ENCODE peak calls at places on chromosomes 4 and X, in four cellular contexts. Y is left lung, G is transverse colon, E is chondrocyte. L is an unnamed sample.

GRCh38 chr4:76198411-76199237 is 15.0 kb downstream of the SCARB2 start:
- DNase-seq in Y (peak), G (peak), E (no peak), L (peak)

GRCh38 chrX:111131572-111131971 is 35.6 kb downstream of the PAK3 start:
- DNase-seq in Y (no peak), G (no peak), E (no peak), L (no peak)

GRCh38 chrX:32010948-32011347 is 939.1 kb upstream of the FTHL17 start:
- DNase-seq in Y (no peak), G (no peak), E (no peak), L (no peak)

GRCh38 chr4:42713371-42713770 is 56.5 kb upstream of the ATP8A1 start:
- DNase-seq in Y (no peak), G (no peak), E (no peak), L (no peak)

GRCh38 chr4:24949970-24950369 is 37.1 kb upstream of the CCDC149 start:
- DNase-seq in Y (no peak), G (no peak), E (no peak), L (no peak)

GRCh38 chr4:46277165-46277951 is 112.6 kb downstream of the GABRA2 start:
- DNase-seq in Y (no peak), G (no peak), E (no peak), L (no peak)

GRCh38 chrX:66504481-66504880 is 134.4 kb downstream of the EDA2R start:
- DNase-seq in Y (no peak), G (no peak), E (no peak), L (no peak)

GRCh38 chrX:53445977-53446376 is 11.8 kb upstream of the HSD17B10 start:
- DNase-seq in Y (peak), G (peak), E (no peak), L (peak)

GRCh38 chr4:119942806-119943205 is 123.8 kb downstream of the MAD2L1 start:
- DNase-seq in Y (no peak), G (no peak), E (no peak), L (no peak)

GRCh38 chrX:133958997-133959688 is 26.3 kb downstream of the GPC3 start:
- DNase-seq in Y (no peak), G (no peak), E (no peak), L (no peak)
- TF ChIP-seq CTCF in Y (no peak), G (no peak), E (peak), L (no peak)

DNA sequence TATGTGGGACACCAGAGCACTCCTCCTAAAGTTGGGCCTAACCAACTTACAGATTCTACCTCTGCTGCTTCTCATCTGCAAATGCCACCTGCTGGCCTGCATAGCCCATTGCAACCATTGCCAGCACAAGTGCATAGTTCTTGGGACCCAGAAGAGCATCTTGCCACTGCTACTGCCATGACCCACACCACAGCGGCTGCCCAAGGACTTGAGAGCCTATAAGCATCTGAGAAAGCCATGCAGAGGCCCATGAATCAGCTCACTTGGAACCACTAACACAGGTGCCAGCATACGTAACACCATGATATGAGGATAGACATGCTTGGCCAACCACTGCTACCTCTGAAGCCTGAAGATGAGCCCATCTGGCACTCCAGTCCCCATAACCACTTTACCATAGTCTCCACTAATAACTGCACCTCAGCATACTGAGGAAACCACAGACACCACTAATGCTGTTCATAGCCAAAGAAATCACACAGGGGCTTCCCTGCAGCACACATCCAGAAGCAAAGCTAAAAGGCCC is 258.1 kb upstream of the AGTR2 start:
- DNase-seq in Y (no peak), G (peak), E (no peak), L (no peak)
- TF ChIP-seq CTCF in Y (no peak), G (no peak), E (peak), L (no peak)

DNA sequence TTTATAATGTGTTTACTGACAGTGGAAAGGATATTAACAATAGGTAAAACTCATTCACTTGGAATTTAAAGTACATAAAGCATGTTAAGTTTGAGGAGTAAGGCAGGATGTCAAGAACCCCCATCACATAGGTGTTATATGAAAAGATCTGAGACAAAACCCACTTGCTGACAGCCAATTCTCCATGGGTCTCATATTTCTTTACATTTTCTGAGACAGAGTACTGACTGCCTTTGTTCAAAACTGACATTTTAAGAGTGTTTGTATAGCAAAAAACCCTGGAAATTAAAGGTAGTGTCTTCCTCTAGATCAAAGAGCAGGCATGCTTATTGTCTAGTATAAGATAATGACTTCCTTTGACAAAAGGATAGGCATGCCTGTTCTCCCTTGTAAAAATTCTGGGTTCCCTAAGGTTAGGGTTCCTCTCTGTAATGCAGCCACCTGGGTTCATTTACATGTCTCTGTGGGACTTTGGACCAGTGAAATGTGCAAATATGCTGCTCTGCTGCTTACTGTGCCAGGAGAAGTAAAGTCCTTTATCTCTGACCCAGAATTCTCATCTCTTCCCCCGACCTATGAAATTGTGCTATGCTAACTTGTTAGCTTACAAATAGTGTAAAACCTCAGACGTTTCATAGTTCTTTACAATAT is 123.6 kb downstream of the PCDH18 start:
- DNase-seq in Y (no peak), G (no peak), E (no peak), L (no peak)
- TF ChIP-seq CTCF in Y (no peak), G (no peak), E (no peak), L (no peak)

DNA sequence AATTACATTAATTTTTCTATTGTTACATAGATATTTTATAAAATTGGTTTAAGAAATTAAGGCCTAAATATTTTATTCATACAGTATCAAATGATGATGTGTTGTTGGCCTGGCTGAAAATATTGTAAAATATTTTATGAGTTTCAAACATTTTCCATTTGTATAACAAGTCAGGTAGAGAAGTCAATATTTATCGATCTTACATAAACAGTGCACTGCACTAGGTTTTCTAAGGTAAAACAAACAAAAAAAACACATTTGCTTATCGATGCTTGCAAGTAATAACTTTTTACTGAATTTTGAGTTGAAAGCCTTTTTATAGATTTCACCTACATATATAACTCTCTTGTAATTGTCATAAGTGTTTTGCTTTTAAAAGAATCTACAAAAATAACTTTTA is 7.2 kb upstream of the TTC29 start:
- DNase-seq in Y (no peak), G (no peak), E (no peak), L (no peak)
- TF ChIP-seq CTCF in Y (no peak), G (no peak), E (no peak), L (no peak)

GRCh38 chr4:143372093-143372915 is 35.6 kb downstream of the GAB1 start:
- DNase-seq in Y (no peak), G (no peak), E (no peak), L (peak)

GRCh38 chr4:143377635-143378099 is 41.0 kb downstream of the GAB1 start:
- DNase-seq in Y (no peak), G (no peak), E (no peak), L (peak)

GRCh38 chr4:143380651-143381050 is 44.0 kb downstream of the GAB1 start:
- DNase-seq in Y (no peak), G (no peak), E (no peak), L (no peak)

GRCh38 chr4:143374771-143375170 is 38.1 kb downstream of the GAB1 start:
- DNase-seq in Y (no peak), G (no peak), E (no peak), L (no peak)

GRCh38 chr4:143375326-143376073 is 38.8 kb downstream of the GAB1 start:
- DNase-seq in Y (no peak), G (peak), E (no peak), L (no peak)
- TF ChIP-seq CTCF in Y (peak), G (peak), E (peak), L (peak)

GRCh38 chrX:37078434-37078703 is 70.2 kb downstream of the FAM47C start:
- DNase-seq in Y (no peak), G (no peak), E (no peak), L (no peak)

GRCh38 chrX:37075892-37076595 is 67.9 kb downstream of the FAM47C start:
- DNase-seq in Y (no peak), G (no peak), E (no peak), L (no peak)

GRCh38 chrX:37076983-37077382 is 68.8 kb downstream of the FAM47C start:
- DNase-seq in Y (no peak), G (no peak), E (no peak), L (no peak)

GRCh38 chrX:37077646-37078433 is 69.7 kb downstream of the FAM47C start:
- DNase-seq in Y (no peak), G (no peak), E (peak), L (no peak)
- TF ChIP-seq CTCF in Y (no peak), G (no peak), E (no peak), L (no peak)

DNA sequence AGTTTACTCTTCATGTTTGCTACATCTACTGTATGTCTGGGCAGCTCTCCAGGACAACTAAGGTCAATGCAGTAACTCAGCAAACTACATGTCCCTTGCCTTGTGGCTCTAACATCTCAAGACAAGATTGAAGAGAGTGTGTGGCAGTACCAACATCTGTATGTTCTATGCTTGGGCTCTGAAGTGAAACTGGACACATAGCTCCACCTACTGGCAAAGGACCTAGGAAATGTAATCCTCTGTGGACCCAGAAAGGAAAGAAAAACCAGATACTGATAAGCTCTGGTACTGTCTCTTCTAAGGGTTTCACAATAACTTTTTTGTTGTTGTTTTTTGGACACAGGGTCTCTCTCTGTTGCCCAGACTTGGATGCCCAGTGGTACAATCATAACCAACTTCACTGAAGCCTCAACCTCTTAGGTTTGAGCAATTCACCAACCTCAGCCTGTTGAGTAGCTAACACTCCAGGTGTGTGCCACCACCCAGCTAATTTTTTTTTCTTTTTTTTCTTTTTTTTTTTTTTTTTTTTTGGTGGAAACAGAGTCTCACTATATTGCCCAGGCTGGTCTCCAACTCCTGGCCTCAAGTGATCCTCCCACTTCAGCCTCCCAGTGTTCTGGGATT is 64.1 kb downstream of the QDPR start:
- DNase-seq in Y (no peak), G (peak), E (no peak), L (peak)
- TF ChIP-seq CTCF in Y (peak), G (peak), E (peak), L (peak)

GRCh38 chrX:123993326-123993725 is 31.8 kb downstream of the STAG2 start:
- DNase-seq in Y (no peak), G (no peak), E (no peak), L (no peak)

GRCh38 chrX:123990169-123990568 is 28.7 kb downstream of the STAG2 start:
- DNase-seq in Y (no peak), G (no peak), E (no peak), L (no peak)

GRCh38 chrX:123989235-123989634 is 27.7 kb downstream of the STAG2 start:
- DNase-seq in Y (no peak), G (no peak), E (no peak), L (no peak)

GRCh38 chrX:123988423-123989116 is 27.1 kb downstream of the STAG2 start:
- DNase-seq in Y (no peak), G (no peak), E (no peak), L (no peak)

GRCh38 chrX:123990602-123991001 is 29.1 kb downstream of the STAG2 start:
- DNase-seq in Y (no peak), G (no peak), E (no peak), L (no peak)
- TF ChIP-seq CTCF in Y (no peak), G (no peak), E (no peak), L (no peak)

DNA sequence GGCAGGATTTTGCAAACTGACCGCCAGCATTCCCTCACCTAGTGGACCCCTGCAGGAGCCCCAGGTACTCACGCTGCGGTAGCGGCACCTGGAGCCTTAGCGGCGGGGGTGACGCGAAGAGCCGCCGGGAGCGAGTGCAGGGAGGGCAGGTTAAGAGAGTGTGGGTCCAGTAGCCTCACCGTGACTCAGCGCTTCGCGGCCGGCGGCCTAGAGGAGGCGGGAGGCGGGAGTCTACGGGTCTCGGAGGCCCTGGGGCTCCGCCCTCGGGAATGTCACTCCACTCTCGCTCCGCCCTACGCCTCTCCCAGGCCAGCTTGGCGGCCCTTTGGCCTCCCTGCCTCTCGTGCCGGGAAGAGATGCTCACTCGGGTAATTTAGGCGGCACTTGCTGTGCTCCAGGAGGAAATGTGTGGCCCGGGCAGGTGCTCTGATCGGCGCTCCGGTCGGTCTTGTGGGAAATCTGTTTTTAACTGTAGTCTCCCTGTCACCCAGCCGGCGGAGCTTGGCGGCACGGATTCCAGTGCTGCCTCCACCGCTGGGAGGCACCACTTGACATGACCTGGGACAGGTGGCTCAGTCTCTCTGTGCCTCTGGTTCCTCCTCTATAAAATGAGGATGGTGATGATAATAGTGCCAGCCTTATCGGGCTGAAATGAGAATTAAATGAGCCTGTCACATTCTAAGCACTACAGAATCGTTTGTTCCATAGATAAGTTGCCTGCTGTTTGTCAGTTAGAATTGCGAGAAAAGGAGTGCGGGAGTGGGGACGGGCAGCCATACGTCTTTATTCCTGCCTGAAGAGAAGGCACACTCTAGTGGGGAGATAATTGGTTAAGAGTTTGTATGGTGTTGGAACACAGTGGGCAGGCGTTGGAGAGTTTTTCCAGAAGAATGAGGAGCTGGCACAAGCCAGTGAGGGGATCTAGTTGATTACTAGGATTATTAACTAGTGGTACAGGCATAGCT is at the start of gene PIR:
- DNase-seq in Y (peak), G (peak), E (peak), L (peak)
- TF ChIP-seq CTCF in Y (no peak), G (peak), E (peak), L (peak)